ENCODE peak calls at places on chromosomes 13 and 19, in five cellular contexts. C is neuronal stem cell, J is mesenchymal stem cell, I is trophoblast cell, H is H1. P is an unnamed sample.

GRCh38 chr13:20241593-20241992 is 9.5 kb upstream of the GJB6 start:
- DNase-seq in J (no peak), H (no peak), C (no peak), I (no peak), P (no peak)

GRCh38 chr13:47862841-47863240 is 138.2 kb downstream of the SUCLA2 start:
- DNase-seq in I (no peak), J (no peak), C (no peak), H (no peak), P (no peak)

GRCh38 chr19:39679056-39679790 is 23.5 kb downstream of the LGALS16 start:
- DNase-seq in H (no peak), J (no peak), C (no peak), I (no peak), P (no peak)

GRCh38 chr19:12867120-12868099 is 13.8 kb downstream of the DNASE2 start:
- DNase-seq in I (no peak), H (peak; percentile 96), J (peak; percentile 75), C (peak; percentile 90), P (peak; percentile 94)

GRCh38 chr13:60959427-60959826 is 456.2 kb downstream of the PCDH20 start:
- DNase-seq in I (no peak), H (no peak), J (no peak), C (no peak), P (no peak)

GRCh38 chr13:29541400-29541799 is 54.1 kb downstream of the SLC7A1 start:
- DNase-seq in C (no peak), J (no peak), H (no peak), I (no peak), P (no peak)

GRCh38 chr13:47004552-47004951 is 107.7 kb upstream of the HTR2A start:
- DNase-seq in J (no peak), C (no peak), I (no peak), H (no peak), P (no peak)

GRCh38 chr13:24822640-24823039 is 58.7 kb downstream of the RNF17 start:
- DNase-seq in H (no peak), J (no peak), I (no peak), C (no peak), P (no peak)

GRCh38 chr19:43624933-43625332 is 5.5 kb upstream of the ZNF428 start:
- DNase-seq in C (no peak), J (peak; percentile 37), I (peak; percentile 46), H (peak; percentile 96), P (peak; percentile 96)

GRCh38 chr13:20125783-20126165 is 35.1 kb downstream of the GJA3 start:
- DNase-seq in J (no peak), I (no peak), H (no peak), C (no peak), P (peak; percentile 5)

GRCh38 chr13:42164557-42165125 is 107.3 kb upstream of the AKAP11 start:
- DNase-seq in C (no peak), I (no peak), H (no peak), J (no peak), P (no peak)
- H2BK12ac ChIP-seq in C (no peak overlapping the region), I (no peak overlapping the region), H (no peak overlapping the region), J (no peak overlapping the region), P (no peak overlapping the region)

GRCh38 chr13:88857256-88857655 is 1186.1 kb downstream of the SLITRK5 start:
- DNase-seq in J (no peak), I (no peak), C (no peak), H (no peak), P (no peak)
- H2BK12ac ChIP-seq in J (no peak overlapping the region), I (no peak overlapping the region), C (no peak overlapping the region), H (no peak overlapping the region), P (no peak overlapping the region)

DNA sequence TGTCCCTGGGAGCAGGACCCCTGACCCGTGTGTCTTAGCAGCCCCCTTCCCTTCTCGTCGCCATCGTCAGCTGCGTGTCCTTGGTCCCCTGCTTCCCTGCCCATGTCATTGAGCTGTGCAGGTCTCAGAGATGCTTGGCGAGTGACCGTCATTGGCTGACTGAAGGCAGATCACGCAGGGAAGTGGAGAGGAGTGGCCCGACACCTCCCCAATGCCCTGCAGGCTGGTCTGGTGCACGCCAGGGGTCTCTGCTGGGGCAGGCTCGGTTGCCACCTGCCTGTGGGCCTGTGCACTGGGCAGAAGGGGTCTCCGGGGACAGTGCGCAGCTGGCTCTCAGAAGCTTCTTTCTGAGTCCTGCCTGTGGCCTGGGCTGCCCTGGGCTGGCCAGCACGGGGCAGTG is 6.2 kb downstream of the GNA11 start:
- DNase-seq in H (no peak), C (no peak), J (no peak), I (no peak), P (no peak)
- H2BK12ac ChIP-seq in H (no peak overlapping the region), C (no peak overlapping the region), J (no peak overlapping the region), I (no peak overlapping the region), P (no peak overlapping the region)

DNA sequence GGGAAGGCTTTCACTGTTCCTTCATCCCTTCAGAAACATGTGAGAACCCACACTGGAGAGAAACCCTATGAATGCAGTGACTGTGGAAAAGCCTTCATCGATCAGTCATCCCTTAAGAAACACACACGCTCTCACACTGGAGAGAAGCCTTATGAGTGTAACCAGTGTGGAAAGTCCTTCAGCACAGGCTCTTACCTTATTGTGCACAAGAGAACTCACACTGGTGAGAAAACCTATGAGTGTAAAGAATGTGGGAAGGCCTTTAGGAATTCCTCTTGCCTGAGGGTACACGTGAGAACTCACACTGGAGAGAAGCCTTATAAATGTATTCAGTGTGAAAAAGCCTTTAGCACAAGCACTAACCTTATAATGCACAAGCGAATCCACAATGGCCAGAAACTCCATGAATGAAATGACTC is 18.6 kb downstream of the ZNF177 start:
- DNase-seq in J (no peak), C (no peak), I (no peak), H (no peak), P (no peak)
- H2BK12ac ChIP-seq in J (no peak overlapping the region), C (no peak overlapping the region), I (no peak overlapping the region), H (no peak overlapping the region), P (no peak overlapping the region)

P was measured in H9.